ENCODE peak calls at places on chromosomes 7 and 10, in four cellular contexts. One of them, this sample, is unnamed.

GRCh38 chr7:76260171-76260703 is 42.2 kb upstream of the HSPB1 start:
- DNase-seq in K562: peak
- DNase-seq in GM12891: no peak
- DNase-seq in GM12878: no peak
- DNase-seq in this sample: no peak

GRCh38 chr7:70668606-70669358 is 463.2 kb upstream of the GALNT17 start:
- DNase-seq in K562: no peak
- DNase-seq in GM12891: no peak
- DNase-seq in GM12878: peak
- DNase-seq in this sample: no peak

GRCh38 chr7:86867163-86867762 is 192.2 kb downstream of the ELAPOR2 start:
- DNase-seq in K562: no peak
- DNase-seq in GM12891: no peak
- DNase-seq in GM12878: no peak
- DNase-seq in this sample: no peak

GRCh38 chr7:18855796-18856195 is 261.6 kb downstream of the TWIST1 start:
- DNase-seq in K562: no peak
- DNase-seq in GM12891: no peak
- DNase-seq in GM12878: no peak
- DNase-seq in this sample: no peak

GRCh38 chr7:151157645-151158329 is 9.7 kb downstream of the GBX1 start:
- DNase-seq in K562: no peak
- DNase-seq in GM12891: no peak
- DNase-seq in GM12878: no peak
- DNase-seq in this sample: no peak

GRCh38 chr7:132739271-132739955 is 163.1 kb upstream of the PLXNA4 start:
- DNase-seq in K562: no peak
- DNase-seq in GM12891: no peak
- DNase-seq in GM12878: no peak
- DNase-seq in this sample: no peak

GRCh38 chr7:125695631-125696030 is 766.0 kb upstream of the POT1 start:
- DNase-seq in K562: no peak
- DNase-seq in GM12891: no peak
- DNase-seq in GM12878: no peak
- DNase-seq in this sample: no peak

GRCh38 chr7:101598422-101598957 is 30.6 kb downstream of the MYL10 start:
- DNase-seq in K562: no peak
- DNase-seq in GM12891: no peak
- DNase-seq in GM12878: no peak
- DNase-seq in this sample: no peak

GRCh38 chr7:471866-472639 is 47.6 kb downstream of the PDGFA start:
- DNase-seq in K562: peak
- DNase-seq in GM12891: no peak
- DNase-seq in GM12878: no peak
- DNase-seq in this sample: no peak

GRCh38 chr10:86376852-86377796 is 10.5 kb upstream of the GRID1 start:
- DNase-seq in K562: peak
- DNase-seq in GM12891: peak
- DNase-seq in GM12878: no peak
- DNase-seq in this sample: no peak

GRCh38 chr10:86374664-86375063 is 8.1 kb upstream of the GRID1 start:
- DNase-seq in K562: no peak
- DNase-seq in GM12891: no peak
- DNase-seq in GM12878: no peak
- DNase-seq in this sample: no peak

GRCh38 chr10:86375204-86375603 is 8.6 kb upstream of the GRID1 start:
- DNase-seq in K562: no peak
- DNase-seq in GM12891: no peak
- DNase-seq in GM12878: no peak
- DNase-seq in this sample: no peak

GRCh38 chr10:86377797-86378146 is 11.2 kb upstream of the GRID1 start:
- DNase-seq in K562: no peak
- DNase-seq in GM12891: no peak
- DNase-seq in GM12878: no peak
- DNase-seq in this sample: no peak

DNA sequence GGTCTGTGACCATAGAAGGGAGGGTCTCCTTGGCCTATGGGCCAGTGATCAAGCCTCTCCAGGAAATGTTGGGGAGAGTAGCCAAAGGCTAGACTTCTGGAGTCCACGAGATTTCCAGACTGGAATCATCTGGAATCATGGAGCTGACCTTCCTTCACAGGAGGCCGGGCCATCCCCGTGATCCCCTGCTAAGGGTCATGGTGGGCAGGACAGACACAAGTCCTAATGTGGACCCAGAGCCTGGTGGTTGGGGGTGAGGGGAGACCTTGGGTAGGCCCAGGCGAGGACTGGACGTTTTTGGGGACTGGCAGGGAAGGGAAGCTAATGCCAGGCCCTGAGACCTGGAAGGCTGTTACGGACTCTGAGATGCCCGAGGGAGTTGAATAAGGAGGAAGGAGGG is 9.8 kb upstream of the GRID1 start:
- DNase-seq in K562: no peak
- DNase-seq in GM12891: no peak
- DNase-seq in GM12878: no peak
- DNase-seq in this sample: no peak
- TF ChIP-seq SPI1 in K562: no peak
- TF ChIP-seq SPI1 in GM12891: no peak
- TF ChIP-seq SPI1 in GM12878: no peak
- TF ChIP-seq SPI1 in this sample: no peak

GRCh38 chr10:13792011-13792410 is 205.2 kb downstream of the PRPF18 start:
- DNase-seq in K562: no peak
- DNase-seq in GM12891: no peak
- DNase-seq in GM12878: no peak
- DNase-seq in this sample: no peak

GRCh38 chr10:13797171-13797570 is 210.4 kb downstream of the PRPF18 start:
- DNase-seq in K562: no peak
- DNase-seq in GM12891: no peak
- DNase-seq in GM12878: no peak
- DNase-seq in this sample: no peak

GRCh38 chr10:13795653-13796555 is 209.1 kb downstream of the PRPF18 start:
- DNase-seq in K562: no peak
- DNase-seq in GM12891: no peak
- DNase-seq in GM12878: no peak
- DNase-seq in this sample: no peak

GRCh38 chr10:13791483-13791882 is 204.7 kb downstream of the PRPF18 start:
- DNase-seq in K562: no peak
- DNase-seq in GM12891: no peak
- DNase-seq in GM12878: no peak
- DNase-seq in this sample: no peak

DNA sequence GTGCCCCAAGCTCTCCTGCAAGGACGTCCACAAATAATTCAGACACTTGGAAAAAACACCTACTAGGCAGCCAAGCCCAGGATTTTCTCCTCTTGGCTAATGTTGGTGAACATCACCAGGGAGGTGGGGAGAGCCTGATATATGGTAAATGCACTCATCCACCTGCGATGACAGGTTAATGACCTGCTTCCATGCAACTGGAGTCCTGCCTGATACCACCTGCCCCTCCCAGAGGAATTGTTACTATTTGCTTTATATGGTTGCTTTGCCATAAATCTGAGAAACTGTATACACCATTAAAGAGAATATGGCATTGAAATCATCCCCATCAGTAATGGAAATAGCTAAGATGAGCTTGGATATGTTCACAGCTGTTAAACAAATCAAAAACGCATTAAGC is 208.2 kb downstream of the PRPF18 start:
- DNase-seq in K562: no peak
- DNase-seq in GM12891: no peak
- DNase-seq in GM12878: no peak
- DNase-seq in this sample: no peak
- TF ChIP-seq POLR2AphosphoS5 in K562: no peak
- TF ChIP-seq POLR2AphosphoS5 in GM12891: no peak
- TF ChIP-seq POLR2AphosphoS5 in GM12878: no peak
- TF ChIP-seq POLR2AphosphoS5 in this sample: no peak

GRCh38 chr10:19877466-19878255 is 61.4 kb downstream of the PLXDC2 start:
- DNase-seq in K562: no peak
- DNase-seq in GM12891: no peak
- DNase-seq in GM12878: no peak
- DNase-seq in this sample: no peak

GRCh38 chr10:19874190-19874589 is 58.0 kb downstream of the PLXDC2 start:
- DNase-seq in K562: no peak
- DNase-seq in GM12891: no peak
- DNase-seq in GM12878: no peak
- DNase-seq in this sample: no peak

GRCh38 chr10:19876570-19876969 is 60.3 kb downstream of the PLXDC2 start:
- DNase-seq in K562: no peak
- DNase-seq in GM12891: no peak
- DNase-seq in GM12878: no peak
- DNase-seq in this sample: no peak

GRCh38 chr10:19872504-19873271 is 56.5 kb downstream of the PLXDC2 start:
- DNase-seq in K562: no peak
- DNase-seq in GM12891: no peak
- DNase-seq in GM12878: no peak
- DNase-seq in this sample: no peak

DNA sequence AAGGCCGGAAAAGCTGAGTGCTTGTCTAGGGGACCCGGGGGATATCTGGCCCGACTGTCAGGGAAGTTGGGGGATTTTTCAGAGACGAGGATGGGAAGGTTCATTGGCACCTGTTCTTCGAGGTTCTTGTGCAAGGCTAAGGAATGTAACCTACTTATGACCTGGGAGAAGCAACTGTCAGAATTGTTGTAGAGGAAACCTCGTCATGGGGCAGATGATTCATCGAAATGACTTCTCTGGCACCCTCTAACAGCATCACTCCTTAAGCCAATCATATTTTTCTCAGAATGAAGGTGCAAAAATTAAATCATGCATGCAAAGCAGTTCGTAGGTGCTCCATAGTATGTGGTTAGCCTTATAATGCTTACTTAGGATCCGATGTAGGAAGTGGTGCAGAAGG is 58.6 kb downstream of the PLXDC2 start:
- DNase-seq in K562: no peak
- DNase-seq in GM12891: no peak
- DNase-seq in GM12878: no peak
- DNase-seq in this sample: no peak
- TF ChIP-seq SPI1 in K562: no peak
- TF ChIP-seq SPI1 in GM12891: no peak
- TF ChIP-seq SPI1 in GM12878: no peak
- TF ChIP-seq SPI1 in this sample: no peak

GRCh38 chr10:122493761-122494160 is 32.4 kb downstream of the HTRA1 start:
- DNase-seq in K562: no peak
- DNase-seq in GM12891: no peak
- DNase-seq in GM12878: no peak
- DNase-seq in this sample: no peak

GRCh38 chr10:122490268-122490667 is 28.9 kb downstream of the HTRA1 start:
- DNase-seq in K562: no peak
- DNase-seq in GM12891: no peak
- DNase-seq in GM12878: no peak
- DNase-seq in this sample: no peak

GRCh38 chr10:122492006-122492405 is 30.7 kb downstream of the HTRA1 start:
- DNase-seq in K562: no peak
- DNase-seq in GM12891: no peak
- DNase-seq in GM12878: no peak
- DNase-seq in this sample: no peak

GRCh38 chr10:122492955-122493597 is 31.7 kb downstream of the HTRA1 start:
- DNase-seq in K562: no peak
- DNase-seq in GM12891: no peak
- DNase-seq in GM12878: no peak
- DNase-seq in this sample: no peak

GRCh38 chr10:122490786-122491680 is 29.7 kb downstream of the HTRA1 start:
- DNase-seq in K562: no peak
- DNase-seq in GM12891: no peak
- DNase-seq in GM12878: no peak
- DNase-seq in this sample: no peak
- TF ChIP-seq POLR2AphosphoS5 in K562: no peak
- TF ChIP-seq POLR2AphosphoS5 in GM12891: no peak
- TF ChIP-seq POLR2AphosphoS5 in GM12878: no peak
- TF ChIP-seq POLR2AphosphoS5 in this sample: no peak

GRCh38 chr10:27461312-27461711 is 42.8 kb upstream of the RAB18 start:
- DNase-seq in K562: no peak
- DNase-seq in GM12891: no peak
- DNase-seq in GM12878: no peak
- DNase-seq in this sample: no peak

GRCh38 chr10:27454837-27455236 is 49.3 kb upstream of the RAB18 start:
- DNase-seq in K562: no peak
- DNase-seq in GM12891: no peak
- DNase-seq in GM12878: no peak
- DNase-seq in this sample: no peak

GRCh38 chr10:27457966-27458365 is 46.1 kb upstream of the RAB18 start:
- DNase-seq in K562: no peak
- DNase-seq in GM12891: no peak
- DNase-seq in GM12878: no peak
- DNase-seq in this sample: peak

GRCh38 chr10:27457261-27457945 is 46.7 kb upstream of the RAB18 start:
- DNase-seq in K562: no peak
- DNase-seq in GM12891: no peak
- DNase-seq in GM12878: no peak
- DNase-seq in this sample: no peak
- TF ChIP-seq SPI1 in K562: no peak
- TF ChIP-seq SPI1 in GM12891: no peak
- TF ChIP-seq SPI1 in GM12878: no peak
- TF ChIP-seq SPI1 in this sample: no peak

GRCh38 chr10:4199196-4199595 is 414.2 kb upstream of the KLF6 start:
- DNase-seq in K562: no peak
- DNase-seq in GM12891: no peak
- DNase-seq in GM12878: no peak
- DNase-seq in this sample: no peak
- TF ChIP-seq POLR2AphosphoS5 in K562: no peak
- TF ChIP-seq POLR2AphosphoS5 in GM12891: no peak
- TF ChIP-seq POLR2AphosphoS5 in GM12878: no peak
- TF ChIP-seq POLR2AphosphoS5 in this sample: no peak

GRCh38 chr7:134854816-134855215 is 75.4 kb downstream of the CALD1 start:
- DNase-seq in K562: no peak
- DNase-seq in GM12891: no peak
- DNase-seq in GM12878: no peak
- DNase-seq in this sample: peak
- TF ChIP-seq SPI1 in K562: no peak
- TF ChIP-seq SPI1 in GM12891: no peak
- TF ChIP-seq SPI1 in GM12878: no peak
- TF ChIP-seq SPI1 in this sample: no peak

GRCh38 chr7:156220078-156220605 is 407.9 kb upstream of the SHH start:
- DNase-seq in K562: no peak
- DNase-seq in GM12891: no peak
- DNase-seq in GM12878: no peak
- DNase-seq in this sample: no peak

GRCh38 chr7:156222151-156222550 is 409.9 kb upstream of the SHH start:
- DNase-seq in K562: no peak
- DNase-seq in GM12891: no peak
- DNase-seq in GM12878: no peak
- DNase-seq in this sample: no peak

GRCh38 chr7:156222611-156223010 is 410.3 kb upstream of the SHH start:
- DNase-seq in K562: no peak
- DNase-seq in GM12891: no peak
- DNase-seq in GM12878: no peak
- DNase-seq in this sample: no peak

GRCh38 chr7:156219307-156220077 is 407.2 kb upstream of the SHH start:
- DNase-seq in K562: no peak
- DNase-seq in GM12891: no peak
- DNase-seq in GM12878: no peak
- DNase-seq in this sample: no peak

GRCh38 chr7:156220701-156221100 is 408.4 kb upstream of the SHH start:
- DNase-seq in K562: no peak
- DNase-seq in GM12891: no peak
- DNase-seq in GM12878: no peak
- DNase-seq in this sample: no peak
- TF ChIP-seq POLR2AphosphoS5 in K562: no peak
- TF ChIP-seq POLR2AphosphoS5 in GM12891: no peak
- TF ChIP-seq POLR2AphosphoS5 in GM12878: no peak
- TF ChIP-seq POLR2AphosphoS5 in this sample: no peak